ENCODE peak calls at places on chromosomes 16 and 17, in seven cellular contexts. W, A, Z, V, C, N and P are unnamed samples.

GRCh38 chr17:38456031-38456815 is 28.0 kb downstream of the ARHGAP23 start:
- DNase-seq in W (no peak), A (no peak), Z (no peak), V (no peak), C (no peak), N (no peak), P (no peak)

GRCh38 chr17:31830971-31831755 is 27.9 kb downstream of the COPRS start:
- DNase-seq in W (no peak), A (no peak), Z (no peak), V (no peak), C (no peak), N (no peak), P (no peak)

GRCh38 chr17:50928662-50929061 is 62.5 kb upstream of the TOB1 start:
- DNase-seq in W (peak; percentile 16), A (no peak), Z (no peak), V (no peak), C (no peak), N (no peak), P (no peak)

GRCh38 chr16:69095179-69095578 is 10.3 kb upstream of the HAS3 start:
- DNase-seq in W (no peak), A (no peak), Z (no peak), V (no peak), C (no peak), N (no peak), P (no peak)

GRCh38 chr17:31510273-31511175 is 119.0 kb downstream of the RAB11FIP4 start:
- DNase-seq in W (no peak), A (no peak), Z (no peak), V (no peak), C (no peak), N (no peak), P (no peak)

GRCh38 chr17:2856727-2857126 is 60.5 kb downstream of the RAP1GAP2 start:
- DNase-seq in W (no peak), A (no peak), Z (no peak), V (no peak), C (no peak), N (no peak), P (no peak)

GRCh38 chr16:49443576-49443975 is 70.0 kb downstream of the C16orf78 start:
- DNase-seq in W (no peak), A (no peak), Z (no peak), V (no peak), C (no peak), N (no peak), P (no peak)

GRCh38 chr16:718922-719321 is 2.0 kb upstream of the ANTKMT start:
- DNase-seq in W (no peak), A (no peak), Z (no peak), V (no peak), C (no peak), N (no peak), P (no peak)

GRCh38 chr16:85641776-85642176 is 28.7 kb downstream of the GSE1 start:
- DNase-seq in W (no peak), A (no peak), Z (peak; percentile 45), V (no peak), C (peak; percentile 50), N (no peak), P (peak; percentile 32)

GRCh38 chr16:30628628-30629342 is 18.6 kb upstream of the ZNF689 start:
- DNase-seq in W (peak; percentile 60), A (no peak), Z (peak; percentile 89), V (peak; percentile 83), C (peak; percentile 88), N (peak; percentile 91), P (peak; percentile 68)
- H3K4me3 ChIP-seq in W (peak overlapping the region; percentile 33), A (no peak overlapping the region), Z (no peak overlapping the region), V (peak overlapping the region; percentile 10), C (no peak overlapping the region), N (no peak overlapping the region), P (no peak overlapping the region)

DNA sequence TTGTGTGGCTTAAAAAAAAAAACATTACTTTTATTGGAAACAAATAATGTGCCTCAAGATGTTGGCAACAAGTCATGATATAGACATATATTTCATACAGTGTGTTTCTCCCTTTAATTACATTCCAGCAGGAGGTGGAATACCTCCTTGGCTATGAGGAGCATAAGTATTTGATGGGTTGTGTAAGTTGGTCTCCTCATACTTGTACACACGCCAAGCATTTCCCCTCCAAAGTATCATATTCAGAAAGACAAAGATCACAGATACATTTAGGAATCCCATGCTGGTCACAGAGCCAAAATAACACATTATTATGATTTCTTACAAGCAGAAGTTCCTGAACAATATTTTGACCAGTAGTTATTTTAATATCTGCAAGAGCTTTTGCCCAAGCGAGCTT is 57.8 kb downstream of the WSB1 start:
- DNase-seq in W (no peak), A (no peak), Z (no peak), V (no peak), C (no peak), N (no peak), P (no peak)
- TF ChIP-seq CTCF in W (no peak), A (no peak), Z (no peak), V (no peak), C (no peak), N (no peak), P (no peak)

DNA sequence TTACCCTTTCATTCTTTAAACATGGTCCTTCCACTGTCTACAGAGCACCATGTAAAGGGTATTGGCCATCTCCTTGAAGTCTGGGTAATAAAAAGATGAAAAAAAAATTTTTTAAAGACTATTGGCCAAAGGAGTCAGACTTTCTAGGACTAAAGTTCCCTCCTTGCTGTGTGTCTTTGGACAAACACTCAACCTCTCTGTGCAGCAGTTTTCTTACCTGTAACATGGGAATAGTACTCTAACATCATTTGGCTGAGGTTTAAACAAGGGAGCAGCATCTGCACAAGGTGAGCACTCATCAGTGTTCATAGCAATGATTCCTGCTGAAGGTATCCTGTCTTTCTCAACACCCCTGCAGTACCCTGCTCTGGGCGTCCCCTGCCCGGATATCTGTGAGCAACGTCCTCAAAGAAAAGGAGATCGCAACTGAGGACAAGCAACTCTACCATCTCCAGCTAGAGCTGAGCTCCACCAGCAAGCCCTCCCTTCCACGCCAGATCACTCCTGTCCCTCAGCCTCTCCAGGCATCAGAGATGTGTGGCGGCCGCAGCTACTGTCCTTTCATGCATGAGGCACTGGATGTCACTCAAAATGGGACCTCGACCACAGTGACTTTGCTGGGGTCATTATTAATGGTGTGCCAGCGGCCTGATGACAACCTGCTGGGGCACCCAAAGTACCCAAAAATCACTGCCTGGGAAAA is 29.5 kb upstream of the RPH3AL start:
- DNase-seq in W (no peak), A (no peak), Z (no peak), V (no peak), C (no peak), N (no peak), P (no peak)
- H3K4me3 ChIP-seq in W (no peak overlapping the region), A (no peak overlapping the region), Z (no peak overlapping the region), V (no peak overlapping the region), C (no peak overlapping the region), N (no peak overlapping the region), P (no peak overlapping the region)

GRCh38 chr16:27268376-27269299 is at the start of gene NSMCE1:
- DNase-seq in W (peak; percentile 90), A (peak; percentile 66), Z (peak; percentile 98), V (peak; percentile 96), C (peak; percentile 97), N (peak; percentile 97), P (peak; percentile 84)
- TF ChIP-seq CTCF in W (peak; percentile 14), A (peak; percentile 43), Z (peak; percentile 18), V (no peak), C (peak; percentile 40), N (no peak), P (peak; percentile 35)

DNA sequence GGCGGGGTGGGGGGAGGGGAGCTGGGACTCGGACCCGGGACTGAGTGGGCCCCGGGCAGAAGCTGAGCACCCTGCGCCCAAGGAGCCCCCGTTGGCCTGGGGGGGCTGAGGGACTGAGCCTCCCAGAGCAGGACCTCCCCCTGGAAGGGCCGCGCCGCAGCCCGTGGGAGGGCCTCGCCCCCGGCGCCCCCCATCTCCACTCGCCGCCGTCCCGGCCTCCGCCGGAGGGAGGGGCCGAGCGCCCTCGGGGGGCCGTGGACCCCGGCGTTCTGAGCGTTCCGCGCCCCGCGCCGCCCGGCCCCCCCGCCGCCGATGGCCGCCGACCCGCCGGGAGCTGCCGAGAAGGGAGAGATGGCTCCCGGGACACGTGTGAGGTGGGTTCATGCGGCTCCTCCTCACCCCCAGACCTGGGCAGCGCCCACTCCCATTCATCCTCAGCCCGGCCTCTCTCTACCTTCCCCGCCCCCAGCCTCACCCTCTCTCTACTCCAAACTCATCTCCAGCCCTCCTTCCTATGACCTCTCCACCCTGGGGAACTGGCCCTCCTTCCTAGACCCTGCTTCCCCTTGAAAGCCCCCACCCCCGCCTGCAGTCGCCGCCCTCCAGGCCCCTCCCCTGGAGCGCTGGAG is 828 bp downstream of the FBXL19 start:
- DNase-seq in W (no peak), A (no peak), Z (no peak), V (no peak), C (no peak), N (peak; percentile 59), P (no peak)
- H3K4me3 ChIP-seq in W (peak overlapping the region; percentile 83), A (peak overlapping the region; percentile 79), Z (peak overlapping the region; percentile 64), V (no peak overlapping the region), C (peak overlapping the region; percentile 97), N (peak overlapping the region; percentile 62), P (peak overlapping the region; percentile 55)

GRCh38 chr17:28227278-28228108 is 91.5 kb upstream of the TMEM97 start:
- DNase-seq in W (peak; percentile 71), A (no peak), Z (peak; percentile 87), V (no peak), C (no peak), N (peak; percentile 100), P (peak; percentile 78)

GRCh38 chr17:28230011-28230410 is 89.0 kb upstream of the TMEM97 start:
- DNase-seq in W (no peak), A (no peak), Z (no peak), V (no peak), C (no peak), N (peak; percentile 39), P (no peak)

GRCh38 chr17:28226563-28226962 is 92.4 kb upstream of the TMEM97 start:
- DNase-seq in W (no peak), A (no peak), Z (no peak), V (no peak), C (no peak), N (no peak), P (no peak)

GRCh38 chr17:28228986-28229729 is 89.8 kb upstream of the TMEM97 start:
- DNase-seq in W (no peak), A (no peak), Z (no peak), V (no peak), C (no peak), N (no peak), P (no peak)

GRCh38 chr17:28228109-28228840 is 90.7 kb upstream of the TMEM97 start:
- DNase-seq in W (no peak), A (no peak), Z (peak; percentile 43), V (no peak), C (no peak), N (peak; percentile 70), P (no peak)
- TF ChIP-seq CTCF in W (no peak), A (peak; percentile 20), Z (peak; percentile 28), V (no peak), C (no peak), N (peak; percentile 28), P (peak; percentile 38)

DNA sequence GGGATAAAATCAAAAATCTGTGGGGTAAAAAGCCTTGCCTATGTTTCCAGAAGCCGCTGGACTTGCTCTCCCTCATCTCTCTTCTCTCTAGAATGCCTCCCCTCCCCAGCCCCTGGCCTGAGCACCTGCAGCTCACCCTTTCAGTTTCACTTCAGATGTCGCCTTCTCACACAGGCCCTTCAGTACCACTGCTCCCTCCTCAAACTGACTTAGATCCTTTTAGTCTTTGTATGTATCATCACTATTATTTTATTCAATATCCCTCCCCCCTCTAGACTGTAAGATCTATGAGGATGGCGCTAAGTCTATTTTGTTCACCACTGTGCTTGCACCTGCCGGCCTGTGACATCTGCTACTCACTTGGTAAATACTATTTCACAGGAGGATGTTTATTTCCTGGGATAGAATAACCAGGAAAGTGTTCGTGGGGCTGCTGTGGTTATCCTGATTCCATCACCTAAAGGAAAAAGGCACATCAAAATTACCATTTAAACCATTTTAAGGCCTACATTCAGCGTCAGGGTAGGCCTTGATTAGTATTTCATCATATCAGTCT is 122.3 kb downstream of the MRTFB start:
- DNase-seq in W (no peak), A (no peak), Z (no peak), V (no peak), C (no peak), N (peak; percentile 27), P (no peak)
- H3K4me3 ChIP-seq in W (no peak overlapping the region), A (no peak overlapping the region), Z (no peak overlapping the region), V (peak overlapping the region; percentile 31), C (no peak overlapping the region), N (no peak overlapping the region), P (no peak overlapping the region)